ENCODE peak calls at places on chromosome 21, in six cellular contexts. O, Z, N, M, Y and A are unnamed samples.
A peak's percentile ranks its signal among the peaks of the same experiment; 100 is the strongest.

GRCh38 chr21:17554619-17555472 is 42.0 kb downstream of the CXADR start:
- DNase-seq in Y (no peak), M (no peak), O (peak; percentile 26), Z (peak; percentile 8), N (peak; percentile 61), A (no peak)

GRCh38 chr21:17829472-17829871 is 10.3 kb upstream of the C21orf91 start:
- DNase-seq in M (no peak), Y (no peak), O (no peak), N (no peak), Z (no peak), A (no peak)

GRCh38 chr21:38420140-38420539 is 78.1 kb downstream of the ERG start:
- DNase-seq in Z (no peak), N (no peak), Y (no peak), M (no peak), O (no peak), A (no peak)

GRCh38 chr21:26844258-26845065 is 747 bp downstream of the ADAMTS1 start:
- DNase-seq in O (no peak), N (peak; percentile 73), M (no peak), Z (no peak), Y (peak; percentile 78), A (peak; percentile 89)

GRCh38 chr21:34091032-34091431 is 17.7 kb downstream of the MRPS6 start:
- DNase-seq in N (no peak), M (no peak), Y (no peak), O (no peak), Z (no peak), A (no peak)

GRCh38 chr21:39863111-39863510 is 4.1 kb upstream of the PCP4 start:
- DNase-seq in O (no peak), Y (no peak), M (peak; percentile 63), Z (no peak), N (no peak), A (no peak)

GRCh38 chr21:31110430-31110829 is 72.2 kb upstream of the KRTAP19-8 start:
- DNase-seq in Z (no peak), O (no peak), M (no peak), Y (no peak), N (no peak), A (no peak)

GRCh38 chr21:18235545-18235944 is 9.1 kb upstream of the CHODL start:
- DNase-seq in O (no peak), M (no peak), Y (no peak), Z (no peak), N (no peak), A (no peak)

GRCh38 chr21:44010429-44010828 is 1.7 kb upstream of the TRAPPC10 start:
- DNase-seq in N (no peak), Z (peak; percentile 68), Y (no peak), O (no peak), M (no peak), A (no peak)

GRCh38 chr21:26177187-26177586 is 6.6 kb upstream of the APP start:
- DNase-seq in N (no peak), O (no peak), Y (no peak), M (no peak), Z (no peak), A (no peak)

GRCh38 chr21:29418813-29419212 is 120.1 kb downstream of the BACH1 start:
- DNase-seq in Y (no peak), Z (no peak), N (no peak), O (no peak), M (no peak), A (no peak)

GRCh38 chr21:31552826-31553225 is 106.7 kb upstream of the SOD1 start:
- DNase-seq in O (no peak), Z (no peak), M (no peak), N (no peak), Y (no peak), A (no peak)

GRCh38 chr21:17454315-17455027 is 58.4 kb upstream of the CXADR start:
- DNase-seq in O (peak; percentile 57), Y (no peak), M (no peak), N (peak; percentile 70), Z (peak; percentile 73), A (peak; percentile 74)

GRCh38 chr21:33428669-33429068 is 25.5 kb downstream of the IFNGR2 start:
- DNase-seq in O (no peak), Y (no peak), Z (no peak), N (no peak), M (no peak), A (peak; percentile 77)

GRCh38 chr21:31052489-31053142 is 14.3 kb upstream of the KRTAP19-8 start:
- DNase-seq in Y (no peak), N (no peak), O (no peak), Z (no peak), M (no peak), A (no peak)

GRCh38 chr21:39669485-39669884 is 56.7 kb downstream of the B3GALT5 start:
- DNase-seq in M (no peak), N (no peak), Z (no peak), O (no peak), Y (no peak), A (no peak)

GRCh38 chr21:26683996-26684395 is 110.9 kb upstream of the CYYR1 start:
- DNase-seq in O (no peak), Y (no peak), M (no peak), Z (no peak), N (no peak), A (no peak)

GRCh38 chr21:38869946-38870345 is 64.2 kb downstream of the ETS2 start:
- DNase-seq in N (no peak), O (no peak), Z (no peak), Y (no peak), M (no peak), A (no peak)

GRCh38 chr21:24939288-24939687 is 668.0 kb downstream of the MRPL39 start:
- DNase-seq in M (peak; percentile 43), O (no peak), N (no peak), Y (no peak), Z (no peak), A (no peak)

GRCh38 chr21:29989634-29990234 is 49.9 kb upstream of the GRIK1 start:
- DNase-seq in Z (no peak), M (no peak), Y (no peak), O (no peak), N (no peak), A (no peak)

GRCh38 chr21:41048141-41048540 is 119.8 kb upstream of the BACE2 start:
- DNase-seq in N (no peak), Z (no peak), M (no peak), Y (no peak), O (no peak), A (no peak)

GRCh38 chr21:41045534-41046268 is 122.3 kb upstream of the BACE2 start:
- DNase-seq in M (peak; percentile 64), N (peak; percentile 43), Y (no peak), O (no peak), Z (peak; percentile 5), A (no peak)

GRCh38 chr21:41048636-41049035 is 119.3 kb upstream of the BACE2 start:
- DNase-seq in O (no peak), Y (no peak), M (no peak), Z (no peak), N (no peak), A (no peak)

GRCh38 chr21:41043008-41043407 is 125.0 kb upstream of the BACE2 start:
- DNase-seq in Y (no peak), O (no peak), Z (no peak), N (no peak), M (no peak), A (no peak)
- TF ChIP-seq EP300 in Y (no peak), O (no peak), Z (no peak), N (no peak), M (no peak), A (no peak)

DNA sequence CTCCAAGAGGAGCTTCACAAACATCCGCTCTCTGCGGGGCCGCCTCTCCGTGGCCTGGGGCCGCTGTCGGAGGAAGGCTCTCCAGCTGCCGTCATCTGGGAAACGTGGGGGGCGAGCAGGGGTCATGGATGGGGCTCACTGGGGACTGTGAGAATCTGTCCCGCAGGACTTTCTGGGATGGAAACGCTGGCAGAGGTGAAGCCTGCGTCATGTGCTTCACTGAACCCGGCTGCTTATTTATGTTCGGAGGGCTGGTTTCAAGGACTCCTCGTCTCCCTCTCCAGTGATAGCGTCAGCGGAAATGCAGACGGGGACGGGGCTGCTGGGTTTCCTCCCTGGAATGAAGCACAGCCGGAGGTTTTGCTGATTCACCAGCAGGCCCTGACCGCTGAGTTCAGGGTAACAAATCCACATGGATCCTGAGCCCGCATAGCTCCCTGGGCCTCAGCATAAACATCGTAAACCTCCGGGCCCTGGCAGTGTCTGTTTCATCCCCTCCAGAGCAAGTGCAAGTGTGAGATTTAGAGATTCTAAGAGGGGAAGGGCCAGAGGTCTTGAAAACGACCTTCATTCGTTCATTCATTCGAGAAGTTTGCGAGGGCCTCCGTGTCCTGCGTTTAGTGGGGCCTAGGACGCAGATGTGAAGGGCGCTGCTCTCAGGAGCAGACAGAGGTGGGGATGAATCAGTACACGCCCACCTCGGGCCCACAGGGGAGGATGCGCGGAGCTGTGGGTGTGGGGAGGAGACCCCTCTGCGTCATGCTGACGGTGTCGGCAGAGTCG is 7.0 kb upstream of the POFUT2 start:
- DNase-seq in M (peak; percentile 54), Z (peak; percentile 31), Y (peak; percentile 97), N (peak; percentile 25), O (no peak), A (peak; percentile 88)
- TF ChIP-seq EP300 in M (peak; percentile 97), Z (no peak), Y (peak; percentile 94), N (no peak), O (no peak), A (peak; percentile 98)

GRCh38 chr21:42466700-42467612 is 29.1 kb downstream of the RSPH1 start:
- DNase-seq in Y (no peak), Z (peak; percentile 78), O (no peak), M (no peak), N (no peak), A (no peak)
- TF ChIP-seq EP300 in Y (no peak), Z (peak; percentile 31), O (no peak), M (no peak), N (no peak), A (no peak)

GRCh38 chr21:36073181-36073580 is 3.4 kb downstream of the CBR1 start:
- DNase-seq in M (peak; percentile 56), Z (no peak), N (no peak), O (no peak), Y (no peak), A (no peak)

GRCh38 chr21:36068748-36069398 is 951 bp upstream of the CBR1 start:
- DNase-seq in N (no peak), M (no peak), O (no peak), Y (no peak), Z (no peak), A (no peak)

GRCh38 chr21:36070999-36071398 is 1.2 kb downstream of the CBR1 start:
- DNase-seq in N (no peak), M (no peak), Y (no peak), Z (no peak), O (no peak), A (no peak)

GRCh38 chr21:36072453-36073167 is 2.8 kb downstream of the CBR1 start:
- DNase-seq in M (no peak), Z (no peak), N (no peak), O (no peak), Y (no peak), A (no peak)

DNA sequence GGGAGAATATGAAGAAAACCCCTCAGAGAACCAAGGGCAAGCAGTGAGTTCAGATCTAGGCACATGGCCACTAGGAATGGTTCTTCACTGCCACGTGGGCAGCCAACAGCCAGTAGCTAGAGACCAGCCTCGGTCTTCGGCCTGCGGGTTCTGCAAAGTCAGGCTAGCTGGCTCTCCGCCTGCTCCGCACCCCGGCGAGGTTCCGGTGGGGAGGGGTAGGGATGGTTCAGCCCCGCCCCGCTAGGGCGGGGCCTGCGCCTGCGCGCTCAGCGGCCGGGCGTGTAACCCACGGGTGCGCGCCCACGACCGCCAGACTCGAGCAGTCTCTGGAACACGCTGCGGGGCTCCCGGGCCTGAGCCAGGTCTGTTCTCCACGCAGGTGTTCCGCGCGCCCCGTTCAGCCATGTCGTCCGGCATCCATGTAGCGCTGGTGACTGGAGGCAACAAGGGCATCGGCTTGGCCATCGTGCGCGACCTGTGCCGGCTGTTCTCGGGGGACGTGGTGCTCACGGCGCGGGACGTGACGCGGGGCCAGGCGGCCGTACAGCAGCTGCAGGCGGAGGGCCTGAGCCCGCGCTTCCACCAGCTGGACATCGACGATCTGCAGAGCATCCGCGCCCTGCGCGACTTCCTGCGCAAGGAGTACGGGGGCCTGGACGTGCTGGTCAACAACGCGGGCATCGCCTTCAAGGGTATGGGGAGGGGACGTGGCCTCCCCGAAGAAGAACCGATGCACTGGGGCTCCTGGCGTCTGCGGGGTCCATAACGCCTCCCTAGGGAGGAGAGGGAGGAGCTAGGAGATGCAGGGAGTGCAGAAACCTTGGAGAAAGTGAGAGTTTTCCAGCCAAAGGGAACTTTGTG is at the start of gene CBR1:
- DNase-seq in N (peak; percentile 94), Y (peak; percentile 96), O (peak; percentile 65), M (peak; percentile 95), Z (peak; percentile 87), A (peak; percentile 97)
- TF ChIP-seq EP300 in N (no peak), Y (no peak), O (no peak), M (no peak), Z (no peak), A (peak; percentile 61)